ENCODE peak calls at places on chromosomes 11 and 22, in four cellular contexts. H, M, B and L are unnamed samples.
A peak's percentile ranks its signal among the peaks of the same experiment; 100 is the strongest.

GRCh38 chr22:34917239-34917638 is 148.7 kb upstream of the ISX start:
- DNase-seq in H (no peak), M (no peak), B (no peak), L (no peak)

GRCh38 chr11:15923169-15923568 is 433.2 kb downstream of the SOX6 start:
- DNase-seq in M (no peak), B (no peak), H (no peak), L (no peak)

GRCh38 chr11:63767415-63768231 is 952 bp downstream of the ZFTA start:
- DNase-seq in H (peak; percentile 57), B (peak; percentile 82), M (peak; percentile 41), L (peak; percentile 60)

GRCh38 chr11:29263971-29264682 is 752.7 kb downstream of the KCNA4 start:
- DNase-seq in H (no peak), M (no peak), B (no peak), L (no peak)

GRCh38 chr11:8959546-8960166 is 4.6 kb downstream of the TMEM9B start:
- DNase-seq in H (peak; percentile 81), B (no peak), M (no peak), L (peak; percentile 24)

GRCh38 chr11:27350503-27350902 is 12.5 kb downstream of the CCDC34 start:
- DNase-seq in B (no peak), H (no peak), M (no peak), L (no peak)

GRCh38 chr11:61828629-61829407 is 718 bp downstream of the FADS2 start:
- DNase-seq in M (peak; percentile 53), B (peak; percentile 81), H (peak; percentile 42), L (peak; percentile 31)

GRCh38 chr22:45612451-45612901 is 59.2 kb upstream of the ATXN10 start:
- DNase-seq in B (peak; percentile 83), M (peak; percentile 48), H (no peak), L (peak; percentile 51)

GRCh38 chr11:102276302-102277182 is 40.7 kb upstream of the BIRC3 start:
- DNase-seq in M (no peak), H (no peak), B (no peak), L (no peak)

DNA sequence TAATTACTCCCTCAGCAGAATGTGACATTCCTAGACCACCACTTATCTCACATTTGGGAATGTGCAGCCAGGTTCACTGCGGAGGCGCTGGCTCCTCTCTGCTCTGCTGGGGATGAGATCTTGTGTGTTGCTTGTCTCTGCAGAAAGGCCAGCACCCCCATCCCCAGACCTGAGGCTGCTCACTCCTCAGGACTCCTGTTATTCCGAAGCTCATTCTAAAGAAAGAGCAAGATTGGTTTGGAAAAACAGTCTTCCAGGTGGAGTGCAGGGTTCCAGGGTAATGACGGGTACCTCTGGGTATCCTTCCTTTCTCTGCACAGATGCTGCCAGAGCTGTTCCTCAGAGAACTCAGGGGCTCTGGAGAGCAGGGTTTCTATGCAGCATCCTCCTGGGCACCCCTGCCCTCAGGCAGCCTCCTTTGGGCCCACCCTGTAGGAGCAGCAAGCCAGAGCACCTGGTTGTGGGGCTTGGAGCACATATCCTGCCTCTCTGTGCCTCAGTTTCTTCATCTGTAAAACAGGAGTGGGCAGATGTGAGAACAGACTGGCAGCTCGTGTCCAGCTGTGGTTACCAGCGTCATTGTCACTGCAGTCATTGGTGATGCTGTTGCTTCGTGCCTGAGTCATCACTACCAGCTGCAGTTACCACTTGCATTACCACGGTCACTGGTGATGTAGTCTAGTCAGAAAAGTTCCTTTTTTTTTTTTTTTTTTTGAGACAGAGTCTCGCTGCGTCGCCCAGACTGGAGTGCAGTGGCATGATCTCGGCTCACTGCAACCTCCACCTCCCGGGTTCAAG is 20.6 kb downstream of the RSPH14 start:
- DNase-seq in M (no peak), H (no peak), B (no peak), L (no peak)
- H3K4me1 ChIP-seq in M (peaks cover 4% of the 10 kb centered on the region), H (no peaks in the 10 kb centered on the region), B (no peaks in the 10 kb centered on the region), L (no peaks in the 10 kb centered on the region)

GRCh38 chr11:104968365-104968855 is at the start of gene CASP4:
- DNase-seq in H (peak; percentile 18), M (no peak), B (no peak), L (peak; percentile 18)
- H3K4me3 ChIP-seq in H (peak within 1 kb of the TSS; percentile 47), M (peak within 1 kb of the TSS; percentile 55), B (peak within 1 kb of the TSS; percentile 93), L (peak within 1 kb of the TSS; percentile 40)

GRCh38 chr22:17269607-17270261 is 50.5 kb upstream of the ADA2 start:
- DNase-seq in H (no peak), M (no peak), B (peak; percentile 67), L (no peak)

GRCh38 chr22:17267661-17268330 is 48.6 kb upstream of the ADA2 start:
- DNase-seq in B (peak; percentile 60), M (no peak), H (no peak), L (no peak)

GRCh38 chr22:17268501-17269223 is 49.4 kb upstream of the ADA2 start:
- DNase-seq in B (peak; percentile 45), H (no peak), M (no peak), L (no peak)

GRCh38 chr22:17271711-17272451 is 52.6 kb upstream of the ADA2 start:
- DNase-seq in M (no peak), H (no peak), B (peak; percentile 18), L (no peak)

DNA sequence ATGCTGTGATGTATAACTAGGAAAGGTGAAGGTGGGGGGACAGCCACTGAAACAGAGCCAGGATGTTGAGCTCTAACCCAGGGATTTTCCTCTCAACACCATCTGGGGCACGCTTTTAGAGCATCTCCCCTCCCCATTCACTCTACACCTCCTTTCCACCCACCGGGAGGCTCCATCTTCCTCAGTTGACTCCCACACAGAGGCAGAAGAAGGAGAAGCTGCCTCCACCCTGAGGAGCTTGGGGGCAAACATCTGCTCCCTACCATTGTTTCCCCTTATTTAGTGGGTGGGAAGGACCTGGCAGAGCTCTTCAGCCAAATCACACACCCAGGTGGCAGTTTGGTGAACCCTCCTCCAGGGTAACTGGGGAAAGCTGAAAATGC is 50.0 kb upstream of the ADA2 start:
- DNase-seq in H (no peak), B (no peak), M (no peak), L (no peak)
- H3K4me1 ChIP-seq in H (no peaks in the 10 kb centered on the region), B (peaks cover 9% of the 10 kb centered on the region), M (no peaks in the 10 kb centered on the region), L (peaks cover 23% of the 10 kb centered on the region)

DNA sequence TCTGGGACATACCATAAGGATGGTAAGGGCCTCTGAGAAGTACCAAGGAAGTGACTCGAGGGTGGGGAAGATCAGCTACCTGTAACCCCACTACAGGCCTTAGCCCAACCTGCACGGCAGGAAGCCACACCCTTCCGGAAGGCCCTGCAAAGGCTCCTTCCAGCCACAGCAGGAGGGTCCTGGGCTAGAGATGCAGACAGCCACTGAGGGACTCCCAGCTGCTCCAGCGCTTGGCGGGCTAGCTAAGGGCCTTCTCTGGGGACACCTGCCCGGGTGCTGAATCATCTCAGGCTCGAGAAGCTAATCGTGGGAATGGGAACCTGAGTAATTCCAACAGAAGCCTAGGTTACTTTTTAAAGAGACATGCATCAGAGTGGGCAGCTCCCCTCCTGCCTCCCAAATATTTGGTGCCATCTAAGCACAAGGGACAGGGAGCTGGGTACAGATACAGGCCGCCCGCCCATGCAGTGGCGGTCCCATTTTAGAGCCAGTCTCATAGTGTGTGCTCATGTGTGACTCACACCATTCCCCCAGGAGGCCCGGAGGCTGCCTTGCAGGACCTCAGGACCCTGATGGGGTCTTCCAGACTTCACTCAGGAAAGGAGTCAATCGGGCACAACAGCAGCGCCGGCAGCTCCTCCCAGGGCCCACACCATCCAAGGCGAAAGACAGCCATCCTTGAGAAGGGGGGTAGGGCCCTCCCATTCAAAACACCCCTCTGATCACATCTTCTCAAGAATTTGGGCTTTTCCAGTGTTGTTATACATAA is 8.0 kb downstream of the MYH9 start:
- DNase-seq in B (no peak), H (no peak), M (no peak), L (no peak)
- H3K4me3 ChIP-seq in B (no peak overlapping the region), H (no peak overlapping the region), M (no peak overlapping the region), L (no peak overlapping the region)

DNA sequence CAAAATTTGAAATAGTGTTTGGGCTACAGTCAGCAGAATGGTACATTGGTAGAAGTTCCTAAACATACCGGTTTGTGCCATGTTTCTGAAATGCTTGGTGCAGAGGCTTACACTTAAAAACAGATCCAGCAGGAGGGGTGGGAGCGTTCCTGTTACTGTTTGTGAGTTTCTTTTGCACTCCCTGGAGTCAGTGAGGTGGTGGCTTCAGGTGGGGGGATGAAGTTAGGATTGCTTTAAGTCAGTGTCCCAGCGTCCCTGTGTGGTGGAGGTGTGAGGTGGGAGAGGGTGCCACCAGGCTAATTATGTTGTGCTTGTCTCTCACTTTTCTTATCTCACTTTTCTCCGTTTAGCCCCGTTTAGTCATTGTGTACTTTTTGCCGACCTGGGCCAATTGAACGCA is 9.7 kb downstream of the TNRC6B start:
- DNase-seq in M (no peak), H (no peak), B (no peak), L (no peak)
- H3K4me1 ChIP-seq in M (peaks cover 31% of the 10 kb centered on the region), H (peaks cover 11% of the 10 kb centered on the region), B (peaks cover 10% of the 10 kb centered on the region), L (peaks cover 73% of the 10 kb centered on the region)

GRCh38 chr11:35418847-35419712 is at the start of gene SLC1A2:
- DNase-seq in M (peak; percentile 25), B (no peak), H (peak; percentile 20), L (no peak)
- H3K4me3 ChIP-seq in M (peak within 1 kb of the TSS; percentile 43), B (no peak within 1 kb of the TSS), H (peak within 1 kb of the TSS; percentile 58), L (peak within 1 kb of the TSS; percentile 42)

DNA sequence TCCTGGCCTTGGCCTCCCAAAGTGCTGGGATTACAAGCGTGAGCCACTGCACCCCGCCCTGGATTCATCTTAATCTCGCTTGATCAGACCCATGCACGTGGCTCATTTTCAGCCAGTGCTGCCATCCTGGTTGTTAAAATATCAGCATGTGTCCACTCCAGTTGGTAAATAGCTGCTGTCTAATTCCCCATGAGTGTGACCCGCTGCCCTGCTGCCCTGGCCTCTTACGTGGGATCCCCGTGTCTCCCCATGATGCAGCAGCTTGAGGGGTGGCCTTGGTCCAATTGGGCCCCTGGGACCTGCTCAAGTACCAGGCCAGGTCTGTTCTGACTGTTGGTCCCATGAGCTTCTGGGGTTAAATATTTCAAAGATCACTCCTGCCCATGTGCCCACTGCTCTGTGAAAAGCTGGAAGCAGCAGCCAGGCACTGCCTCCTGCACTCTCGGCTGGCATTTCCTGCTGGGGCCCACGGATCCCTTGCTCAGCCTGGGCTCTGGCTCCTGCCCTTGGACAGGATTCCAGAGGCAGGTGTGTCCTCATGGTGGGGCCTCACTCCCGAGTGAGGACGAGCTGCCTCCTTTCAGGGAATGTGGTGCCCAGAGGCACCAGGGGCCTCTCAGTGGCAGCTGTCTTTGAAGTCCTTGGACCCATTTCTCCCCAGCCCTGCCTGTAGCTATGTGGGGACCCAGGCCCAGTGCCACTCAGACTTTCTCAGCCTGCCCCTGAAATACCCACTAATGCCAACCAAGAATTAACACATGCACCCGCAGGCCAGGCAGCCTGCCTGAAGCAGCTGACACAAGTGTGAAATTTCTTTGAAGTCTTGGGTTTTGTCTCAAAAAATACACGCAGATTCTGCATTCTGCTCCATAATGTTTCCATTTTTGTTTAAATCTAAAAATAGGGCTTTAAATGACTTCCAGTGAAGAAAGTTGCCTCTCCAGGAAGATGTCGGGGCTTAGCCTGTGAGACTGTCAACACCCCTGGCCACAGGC is 38.1 kb upstream of the PRDM11 start:
- DNase-seq in H (no peak), B (no peak), M (no peak), L (no peak)
- H3K4me1 ChIP-seq in H (no peaks in the 10 kb centered on the region), B (no peaks in the 10 kb centered on the region), M (no peaks in the 10 kb centered on the region), L (no peaks in the 10 kb centered on the region)

GRCh38 chr11:74783241-74783871 is 34.7 kb downstream of the RNF169 start:
- DNase-seq in H (peak; percentile 18), B (no peak), M (no peak), L (peak; percentile 22)
- H3K4me3 ChIP-seq in H (no peak overlapping the region), B (no peak overlapping the region), M (no peak overlapping the region), L (no peak overlapping the region)